ENCODE peak calls at places on chromosome 3, in four cellular contexts. One of them, this sample, is unnamed.

GRCh38 chr3:113223831-113224240 is 12.5 kb downstream of the BOC start:
- DNase-seq in mesothelial cell of epicardium: no peak
- DNase-seq in neural progenitor cell: no peak
- DNase-seq in WTC11: no peak
- DNase-seq in this sample: no peak

GRCh38 chr3:195914648-195915473 is 6.5 kb upstream of the TNK2 start:
- DNase-seq in neural progenitor cell: peak; percentile 95
- DNase-seq in WTC11: peak; percentile 96
- DNase-seq in mesothelial cell of epicardium: peak; percentile 86
- DNase-seq in this sample: peak; percentile 97

GRCh38 chr3:129121016-129121791 is 400 bp downstream of the RAB43 start:
- DNase-seq in mesothelial cell of epicardium: no peak
- DNase-seq in neural progenitor cell: peak; percentile 51
- DNase-seq in WTC11: peak; percentile 25
- DNase-seq in this sample: peak; percentile 37

GRCh38 chr3:169227911-169228310 is 435.6 kb downstream of the MECOM start:
- DNase-seq in neural progenitor cell: peak; percentile 75
- DNase-seq in WTC11: no peak
- DNase-seq in mesothelial cell of epicardium: no peak
- DNase-seq in this sample: peak; percentile 71

GRCh38 chr3:84755860-84756259 is 202.9 kb upstream of the CADM2 start:
- DNase-seq in WTC11: no peak
- DNase-seq in neural progenitor cell: no peak
- DNase-seq in mesothelial cell of epicardium: no peak
- DNase-seq in this sample: no peak

GRCh38 chr3:6644070-6644929 is 216.6 kb upstream of the GRM7 start:
- DNase-seq in neural progenitor cell: no peak
- DNase-seq in mesothelial cell of epicardium: no peak
- DNase-seq in WTC11: no peak
- DNase-seq in this sample: no peak

GRCh38 chr3:117735481-117736101 is 1026.0 kb downstream of the TUSC7 start:
- DNase-seq in mesothelial cell of epicardium: no peak
- DNase-seq in WTC11: no peak
- DNase-seq in neural progenitor cell: no peak
- DNase-seq in this sample: peak; percentile 81

GRCh38 chr3:66803206-66803605 is 194.9 kb upstream of the KBTBD8 start:
- DNase-seq in neural progenitor cell: peak; percentile 65
- DNase-seq in mesothelial cell of epicardium: no peak
- DNase-seq in WTC11: no peak
- DNase-seq in this sample: no peak

GRCh38 chr3:87088984-87089841 is 98.3 kb upstream of the VGLL3 start:
- DNase-seq in mesothelial cell of epicardium: no peak
- DNase-seq in neural progenitor cell: peak; percentile 31
- DNase-seq in WTC11: peak; percentile 27
- DNase-seq in this sample: peak; percentile 72

GRCh38 chr3:11096266-11097135 is 57.8 kb upstream of the HRH1 start:
- DNase-seq in mesothelial cell of epicardium: no peak
- DNase-seq in WTC11: peak; percentile 34
- DNase-seq in neural progenitor cell: peak; percentile 57
- DNase-seq in this sample: peak; percentile 96
- TF ChIP-seq CTCF in mesothelial cell of epicardium: no peak
- TF ChIP-seq CTCF in WTC11: no peak
- TF ChIP-seq CTCF in neural progenitor cell: no peak
- TF ChIP-seq CTCF in this sample: no peak

GRCh38 chr3:13655074-13655913 is 106.4 kb downstream of the FBLN2 start:
- DNase-seq in WTC11: peak; percentile 78
- DNase-seq in mesothelial cell of epicardium: peak; percentile 64
- DNase-seq in neural progenitor cell: peak; percentile 91
- DNase-seq in this sample: no peak
- TF ChIP-seq CTCF in WTC11: peak; percentile 47
- TF ChIP-seq CTCF in mesothelial cell of epicardium: peak; percentile 47
- TF ChIP-seq CTCF in neural progenitor cell: peak; percentile 72
- TF ChIP-seq CTCF in this sample: peak; percentile 18

GRCh38 chr3:24481193-24481592 is 13.5 kb downstream of the THRB start:
- DNase-seq in mesothelial cell of epicardium: no peak
- DNase-seq in WTC11: no peak
- DNase-seq in neural progenitor cell: no peak
- DNase-seq in this sample: no peak
- TF ChIP-seq CTCF in mesothelial cell of epicardium: no peak
- TF ChIP-seq CTCF in WTC11: no peak
- TF ChIP-seq CTCF in neural progenitor cell: no peak
- TF ChIP-seq CTCF in this sample: no peak

DNA sequence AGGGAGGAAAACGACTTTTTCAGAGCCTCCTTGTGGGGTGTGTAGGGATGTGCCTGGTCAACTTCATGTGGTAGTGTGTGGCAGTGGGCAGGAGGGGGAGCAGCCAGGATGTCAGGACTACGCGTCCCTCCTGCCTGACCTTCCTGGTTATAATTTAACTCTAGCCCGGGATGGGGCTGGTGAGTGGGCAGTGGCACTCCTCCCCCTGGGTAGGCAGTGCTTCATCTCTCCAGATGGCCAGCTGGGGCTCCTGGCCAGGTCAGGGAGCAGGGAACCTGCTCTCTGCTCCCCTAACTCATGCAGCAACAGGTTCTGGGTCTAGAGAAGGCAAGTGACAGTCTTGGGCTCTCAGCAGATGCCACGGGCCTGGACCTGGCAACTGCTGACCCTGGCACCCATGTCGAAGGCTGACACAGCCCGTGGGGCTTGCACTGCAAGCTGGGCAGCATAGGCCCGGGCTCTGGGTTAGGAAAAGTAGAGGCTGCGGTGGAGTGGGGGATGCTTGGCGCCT is 2.6 kb downstream of the ITIH4 start:
- DNase-seq in neural progenitor cell: peak; percentile 15
- DNase-seq in WTC11: no peak
- DNase-seq in mesothelial cell of epicardium: no peak
- DNase-seq in this sample: no peak
- TF ChIP-seq CTCF in neural progenitor cell: peak; percentile 11
- TF ChIP-seq CTCF in WTC11: no peak
- TF ChIP-seq CTCF in mesothelial cell of epicardium: no peak
- TF ChIP-seq CTCF in this sample: no peak

DNA sequence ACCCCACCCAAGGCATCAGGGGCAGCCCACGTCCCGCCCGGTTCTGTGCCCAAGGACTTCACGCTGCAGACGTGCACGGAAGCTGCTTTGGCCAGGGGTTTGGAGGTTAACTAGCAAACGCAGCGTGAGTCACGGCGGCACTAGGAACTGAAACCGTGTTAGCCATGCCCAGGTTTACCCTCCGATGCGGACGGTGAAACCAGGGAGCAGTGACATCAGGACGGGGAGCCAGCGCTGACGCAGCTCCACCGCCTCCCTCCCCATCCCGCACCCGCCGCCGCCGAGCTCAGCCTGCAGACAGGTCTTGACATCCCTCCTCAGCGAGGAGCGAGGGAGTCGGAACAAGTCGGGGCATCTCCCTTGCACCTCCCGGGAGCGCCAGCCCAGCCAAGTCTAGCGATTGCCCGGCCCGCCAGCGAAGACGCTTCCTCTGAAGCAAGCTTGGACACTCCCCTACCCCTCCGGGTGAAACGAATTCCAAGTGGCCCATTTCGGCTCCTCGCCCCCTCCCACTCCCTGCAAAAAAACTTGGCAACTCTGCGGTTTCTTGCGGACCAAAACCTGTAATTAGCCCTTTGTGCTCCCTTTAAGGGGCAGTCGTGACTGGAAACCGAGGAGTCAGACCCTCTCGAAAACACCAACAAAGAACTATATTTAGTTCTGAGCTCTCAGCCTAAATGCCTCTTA is 1.4 kb upstream of the RAP2B start:
- DNase-seq in neural progenitor cell: peak; percentile 92
- DNase-seq in mesothelial cell of epicardium: peak; percentile 65
- DNase-seq in WTC11: peak; percentile 74
- DNase-seq in this sample: peak; percentile 94
- TF ChIP-seq CTCF in neural progenitor cell: no peak
- TF ChIP-seq CTCF in mesothelial cell of epicardium: no peak
- TF ChIP-seq CTCF in WTC11: no peak
- TF ChIP-seq CTCF in this sample: no peak

GRCh38 chr3:150222190-150222548 is 185.9 kb upstream of the TSC22D2 start:
- DNase-seq in neural progenitor cell: no peak
- DNase-seq in WTC11: no peak
- DNase-seq in mesothelial cell of epicardium: no peak
- DNase-seq in this sample: no peak
- TF ChIP-seq CTCF in neural progenitor cell: no peak
- TF ChIP-seq CTCF in WTC11: no peak
- TF ChIP-seq CTCF in mesothelial cell of epicardium: no peak
- TF ChIP-seq CTCF in this sample: no peak

DNA sequence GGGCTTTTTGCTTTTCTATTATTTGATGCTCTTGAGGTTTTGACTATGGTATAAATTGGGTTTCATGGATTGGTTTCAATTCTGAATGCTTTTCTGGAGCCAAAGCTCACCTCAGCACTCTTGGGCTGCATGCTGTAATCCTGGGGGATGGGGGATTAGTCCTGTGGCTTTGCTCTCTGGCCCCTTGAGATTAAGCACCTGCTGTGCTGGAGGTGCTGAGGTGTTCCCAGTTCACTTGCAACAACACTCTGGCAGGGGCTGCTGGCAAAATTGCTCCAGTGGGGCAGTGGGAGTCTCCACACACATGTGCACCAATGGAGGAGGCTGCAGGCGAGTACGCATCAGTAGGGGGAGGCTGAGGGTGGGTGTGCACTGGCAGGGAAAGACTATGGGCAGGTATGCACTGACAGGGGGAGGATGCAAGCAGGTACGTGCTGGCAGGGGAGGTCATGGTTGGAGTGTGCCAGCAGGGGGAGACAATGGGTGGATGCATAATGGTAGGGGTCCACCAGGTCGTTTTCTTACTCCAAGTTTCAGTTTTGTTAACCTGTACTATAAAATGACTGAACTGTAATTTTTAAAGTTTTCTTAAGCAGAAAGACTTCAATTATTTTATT is 489.2 kb downstream of the FGF12 start:
- DNase-seq in neural progenitor cell: peak; percentile 15
- DNase-seq in mesothelial cell of epicardium: no peak
- DNase-seq in WTC11: peak; percentile 41
- DNase-seq in this sample: no peak
- TF ChIP-seq CTCF in neural progenitor cell: peak; percentile 22
- TF ChIP-seq CTCF in mesothelial cell of epicardium: no peak
- TF ChIP-seq CTCF in WTC11: peak; percentile 21
- TF ChIP-seq CTCF in this sample: peak; percentile 5

This sample was measured in astrocyte of the spinal cord.